ENCODE peak calls at places on chromosomes 7 and 10, in ten cellular contexts. S is tibial nerve; K is heart right ventricle; H is pancreas; Y is endodermal cell; Q is RWPE1; V is CD8-positive, alpha-beta T cell; O is CD4-positive, alpha-beta T cell; B is lung; W is H9. G is an unnamed sample.
A peak's percentile ranks its signal among the peaks of the same experiment; 100 is the strongest.

GRCh38 chr10:28949005-28950004 is 272.0 kb downstream of the BAMBI start:
- DNase-seq in S (no peak), K (no peak), H (no peak), Y (no peak), Q (no peak), V (no peak), O (no peak), B (no peak), W (no peak), G (no peak)

GRCh38 chr7:74164985-74165456 is 9.1 kb upstream of the EIF4H start:
- DNase-seq in S (no peak), K (no peak), H (peak; percentile 67), Y (peak; percentile 84), Q (no peak), V (no peak), O (no peak), B (no peak), W (peak; percentile 49), G (no peak)

GRCh38 chr7:84073476-84073875 is 121.1 kb downstream of the SEMA3A start:
- DNase-seq in S (no peak), K (no peak), H (no peak), Y (no peak), Q (no peak), V (no peak), O (no peak), B (no peak), W (no peak), G (no peak)

GRCh38 chr7:100435401-100436304 is 644 bp downstream of the PPP1R35 start:
- DNase-seq in S (no peak), K (peak; percentile 42), H (peak; percentile 53), Y (peak; percentile 77), Q (peak; percentile 53), V (no peak), O (peak; percentile 43), B (peak; percentile 51), W (peak; percentile 45), G (peak; percentile 12)

GRCh38 chr7:28573059-28573553 is 160.8 kb downstream of the CREB5 start:
- DNase-seq in S (peak; percentile 17), K (no peak), H (peak; percentile 65), Y (no peak), Q (no peak), V (no peak), O (no peak), B (peak; percentile 35), W (no peak), G (no peak)

GRCh38 chr10:124341768-124342135 is 77.0 kb downstream of the OAT start:
- DNase-seq in S (no peak), K (no peak), H (no peak), Y (peak; percentile 29), Q (no peak), V (no peak), O (no peak), B (no peak), W (no peak), G (no peak)

GRCh38 chr10:52923520-52923919 is 150.9 kb upstream of the MBL2 start:
- DNase-seq in S (no peak), K (no peak), H (no peak), Y (peak; percentile 64), Q (no peak), V (no peak), O (no peak), B (no peak), W (peak; percentile 37), G (no peak)

GRCh38 chr10:13536674-13537366 is 8.0 kb upstream of the BEND7 start:
- DNase-seq in S (no peak), K (peak; percentile 46), H (peak; percentile 41), Y (peak; percentile 94), Q (peak; percentile 20), V (no peak), O (no peak), B (no peak), W (peak; percentile 90), G (no peak)

GRCh38 chr10:127889605-127890195 is 3.0 kb downstream of the CLRN3 start:
- DNase-seq in S (no peak), K (no peak), H (no peak), Y (no peak), Q (peak; percentile 62), V (no peak), O (no peak), B (peak; percentile 26), W (no peak), G (no peak)

DNA sequence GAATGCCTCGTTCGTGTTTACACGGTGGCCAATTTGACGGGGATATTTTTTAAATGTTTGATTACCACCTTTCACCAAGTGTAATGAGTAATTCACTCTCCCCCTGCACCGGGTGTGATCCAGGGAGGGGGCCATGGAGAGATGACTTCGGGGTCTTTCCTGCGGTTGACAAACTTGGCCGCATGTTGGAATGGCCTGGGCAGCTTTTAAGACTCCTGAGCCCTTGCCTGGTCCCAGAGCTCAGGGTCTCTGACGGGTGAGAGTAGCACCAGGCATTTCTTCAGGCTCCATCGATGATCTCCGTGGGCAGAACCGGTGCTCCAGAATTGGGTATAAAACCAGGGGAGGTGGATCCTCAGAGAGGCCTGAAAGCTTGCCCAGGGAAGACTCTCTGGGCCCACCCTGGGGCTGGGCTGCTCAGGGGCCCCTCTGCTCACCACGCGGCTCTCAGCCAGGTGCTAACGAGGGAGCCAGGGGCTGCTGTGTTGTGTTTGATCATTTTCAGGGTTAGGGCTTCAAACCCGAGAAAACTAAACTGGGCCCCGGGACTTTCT is 882 bp downstream of the ZNF282 start:
- DNase-seq in S (no peak), K (no peak), H (no peak), Y (peak; percentile 69), Q (no peak), V (no peak), O (no peak), B (no peak), W (no peak), G (no peak)
- H3K27ac ChIP-seq in S (peak overlapping the region; percentile 93), K (peak overlapping the region; percentile 90), H (peak overlapping the region; percentile 89), Y (no peak overlapping the region), Q (peak overlapping the region; percentile 95), V (peak overlapping the region; percentile 50), O (peak overlapping the region; percentile 16), B (peak overlapping the region; percentile 97), W (no peak overlapping the region), G (peak overlapping the region; percentile 58)

GRCh38 chr7:7867835-7868234 is 100.8 kb upstream of the GLCCI1 start:
- DNase-seq in S (no peak), K (no peak), H (no peak), Y (no peak), Q (no peak), V (no peak), O (no peak), B (no peak), W (no peak), G (no peak)
- H3K27ac ChIP-seq in S (no peak overlapping the region), K (no peak overlapping the region), H (no peak overlapping the region), Y (no peak overlapping the region), Q (no peak overlapping the region), V (no peak overlapping the region), O (no peak overlapping the region), B (peak overlapping the region; percentile 46), W (no peak overlapping the region), G (no peak overlapping the region)

GRCh38 chr7:34361663-34362250 is 296.3 kb upstream of the NPSR1 start:
- DNase-seq in S (no peak), K (no peak), H (no peak), Y (no peak), Q (no peak), V (no peak), O (no peak), B (no peak), W (no peak), G (no peak)
- H3K27ac ChIP-seq in S (no peak overlapping the region), K (no peak overlapping the region), H (no peak overlapping the region), Y (no peak overlapping the region), Q (no peak overlapping the region), V (no peak overlapping the region), O (no peak overlapping the region), B (no peak overlapping the region), W (no peak overlapping the region), G (no peak overlapping the region)

DNA sequence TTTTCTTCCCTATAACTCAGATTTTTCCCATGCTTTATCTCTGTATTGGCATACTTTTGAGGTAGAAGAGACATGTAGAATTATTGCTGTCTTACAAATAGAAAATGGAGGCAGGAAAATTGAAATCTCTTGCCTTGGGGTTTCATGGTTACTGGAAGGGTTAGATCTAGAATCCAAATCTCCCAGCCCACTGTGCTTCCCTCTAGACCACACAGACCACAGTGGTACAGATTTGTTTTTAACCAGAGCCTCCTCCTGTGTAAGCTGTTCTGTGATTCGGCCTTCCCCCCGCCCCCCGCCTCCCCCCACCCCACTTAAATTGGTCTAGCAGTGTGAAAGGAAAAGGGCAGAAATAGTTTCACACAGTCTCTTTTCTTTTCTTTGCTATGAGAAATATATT is 368.9 kb upstream of the BMPER start:
- DNase-seq in S (no peak), K (no peak), H (no peak), Y (no peak), Q (no peak), V (no peak), O (no peak), B (no peak), W (no peak), G (no peak)
- H3K27ac ChIP-seq in S (no peak overlapping the region), K (no peak overlapping the region), H (no peak overlapping the region), Y (no peak overlapping the region), Q (no peak overlapping the region), V (no peak overlapping the region), O (no peak overlapping the region), B (no peak overlapping the region), W (no peak overlapping the region), G (no peak overlapping the region)

GRCh38 chr10:43707755-43708154 is 59.1 kb upstream of the ZNF32 start:
- DNase-seq in S (no peak), K (peak; percentile 58), H (no peak), Y (peak; percentile 50), Q (no peak), V (no peak), O (no peak), B (no peak), W (no peak), G (no peak)
- H3K27ac ChIP-seq in S (no peak overlapping the region), K (peak overlapping the region; percentile 80), H (peak overlapping the region; percentile 41), Y (no peak overlapping the region), Q (no peak overlapping the region), V (no peak overlapping the region), O (no peak overlapping the region), B (no peak overlapping the region), W (no peak overlapping the region), G (no peak overlapping the region)